ENCODE peak calls at places on chromosomes 2 and 18, in ten cellular contexts. X is activated CD4-positive, alpha-beta T cell treated with anti-CD3 and anti-CD28 coated beads for 24 hours; H is stimulated activated CD4-positive, alpha-beta T cell treated with anti-CD3 and anti-CD28 coated beads, Interleukin-1b, Interleukin-23, amount 100 ng/mL, for 1 hour; N is NCI-H82; U is activated CD4-positive, alpha-beta memory T cell treated with anti-CD3 and anti-CD28 coated beads, Interleukin-2, amount 10 ng/mL, durations not matched to agents 7 days and 5 days; C is endothelial cell; A is amniotic stem cell; Y is NCI-H2029; L is NCI-H524; G is Calu3. B is an unnamed sample.

GRCh38 chr18:79597176-79598045 is 82.2 kb upstream of the CTDP1 start:
- DNase-seq in X (no peak), H (no peak), N (no peak), U (no peak), C (no peak), A (no peak), Y (no peak), L (no peak), G (no peak), B (no peak)

GRCh38 chr2:88210132-88211004 is 40.2 kb downstream of the THNSL2 start:
- DNase-seq in X (no peak), H (no peak), N (no peak), U (no peak), C (no peak), A (no peak), Y (no peak), L (no peak), G (no peak), B (no peak)

GRCh38 chr18:31225668-31226067 is 63.0 kb upstream of the DSC1 start:
- DNase-seq in X (no peak), H (no peak), N (no peak), U (no peak), C (no peak), A (no peak), Y (no peak), L (no peak), G (peak; percentile 32), B (no peak)

GRCh38 chr2:10482460-10482859 is 34.3 kb upstream of the ODC1 start:
- DNase-seq in X (no peak), H (no peak), N (no peak), U (no peak), C (no peak), A (no peak), Y (no peak), L (no peak), G (no peak), B (no peak)

GRCh38 chr18:60568211-60568610 is 195.6 kb upstream of the MC4R start:
- DNase-seq in X (no peak), H (no peak), N (no peak), U (no peak), C (no peak), A (no peak), Y (no peak), L (no peak), G (no peak), B (no peak)

GRCh38 chr2:232795920-232796319 is 19.6 kb upstream of the KCNJ13 start:
- DNase-seq in X (no peak), H (no peak), N (no peak), U (no peak), C (no peak), A (no peak), Y (no peak), L (no peak), G (no peak), B (no peak)

GRCh38 chr2:30180230-30180629 is 33.4 kb downstream of the YPEL5 start:
- DNase-seq in X (no peak), H (no peak), N (no peak), U (no peak), C (no peak), A (no peak), Y (no peak), L (no peak), G (no peak), B (no peak)

GRCh38 chr2:236317938-236318396 is 53.8 kb upstream of the ASB18 start:
- DNase-seq in X (no peak), H (no peak), N (no peak), U (no peak), C (no peak), A (no peak), Y (no peak), L (no peak), G (peak; percentile 21), B (no peak)

GRCh38 chr2:240948905-240949790 is 43.0 kb downstream of the CROCC2 start:
- DNase-seq in X (no peak), H (no peak), N (no peak), U (no peak), C (no peak), A (no peak), Y (no peak), L (peak; percentile 20), G (no peak), B (no peak)

GRCh38 chr18:58829263-58829662 is 35.4 kb upstream of the ZNF532 start:
- DNase-seq in X (no peak), H (no peak), N (no peak), U (no peak), C (no peak), A (no peak), Y (no peak), L (no peak), G (no peak), B (no peak)

GRCh38 chr2:240140920-240141319 is 462 bp upstream of the OTOS start:
- DNase-seq in X (no peak), H (no peak), N (no peak), U (no peak), C (no peak), A (no peak), Y (no peak), L (no peak), G (no peak), B (no peak)

GRCh38 chr2:234496442-234496834 is 443 bp downstream of the ARL4C start:
- DNase-seq in X (no peak), H (no peak), N (peak; percentile 70), U (peak; percentile 69), C (peak; percentile 22), A (no peak), Y (peak; percentile 47), L (no peak), G (peak; percentile 62), B (no peak)

GRCh38 chr2:41791523-41791922 is 256.3 kb upstream of the PKDCC start:
- DNase-seq in X (no peak), H (no peak), N (no peak), U (peak; percentile 20), C (peak; percentile 65), A (no peak), Y (no peak), L (no peak), G (peak; percentile 44), B (no peak)

GRCh38 chr2:234488913-234489451 is 7.9 kb downstream of the ARL4C start:
- DNase-seq in X (no peak), H (no peak), N (no peak), U (peak; percentile 87), C (no peak), A (no peak), Y (no peak), L (no peak), G (no peak), B (no peak)

GRCh38 chr2:231256494-231256893 is 58.1 kb downstream of the ARMC9 start:
- DNase-seq in X (no peak), H (no peak), N (no peak), U (no peak), C (no peak), A (no peak), Y (no peak), L (no peak), G (no peak), B (no peak)

GRCh38 chr18:14075196-14075595 is 57.0 kb downstream of the ZNF519 start:
- DNase-seq in X (no peak), H (no peak), N (peak; percentile 8), U (no peak), C (no peak), A (no peak), Y (no peak), L (no peak), G (no peak), B (no peak)

GRCh38 chr2:177187631-177188312 is 24.8 kb upstream of the HNRNPA3 start:
- DNase-seq in X (no peak), H (no peak), N (no peak), U (no peak), C (no peak), A (no peak), Y (no peak), L (no peak), G (peak; percentile 65), B (no peak)

GRCh38 chr2:196183172-196183473 is 11.7 kb upstream of the STK17B start:
- DNase-seq in X (no peak), H (no peak), N (no peak), U (no peak), C (no peak), A (no peak), Y (no peak), L (peak; percentile 44), G (no peak), B (no peak)

GRCh38 chr2:109722026-109722425 is 72.1 kb upstream of the RGPD5 start:
- DNase-seq in X (no peak), H (no peak), N (peak; percentile 74), U (no peak), C (no peak), A (no peak), Y (peak; percentile 69), L (peak; percentile 53), G (no peak), B (no peak)

GRCh38 chr18:68991281-68991680 is 193.4 kb downstream of the CCDC102B start:
- DNase-seq in X (no peak), H (no peak), N (no peak), U (no peak), C (no peak), A (no peak), Y (no peak), L (no peak), G (no peak), B (no peak)

GRCh38 chr2:66440692-66441091 is 5.8 kb downstream of the MEIS1 start:
- DNase-seq in X (no peak), H (no peak), N (no peak), U (no peak), C (peak; percentile 26), A (no peak), Y (no peak), L (no peak), G (no peak), B (no peak)

GRCh38 chr18:66632771-66633170 is 28.9 kb upstream of the CDH19 start:
- DNase-seq in X (no peak), H (no peak), N (no peak), U (no peak), C (no peak), A (no peak), Y (no peak), L (no peak), G (no peak), B (no peak)

GRCh38 chr18:77056399-77057015 is 76.1 kb downstream of the MBP start:
- DNase-seq in X (no peak), H (no peak), N (no peak), U (no peak), C (no peak), A (no peak), Y (peak; percentile 69), L (no peak), G (peak; percentile 66), B (no peak)

GRCh38 chr18:74314759-74315463 is 728 bp upstream of the C18orf63 start:
- DNase-seq in X (no peak), H (no peak), N (peak; percentile 7), U (no peak), C (no peak), A (no peak), Y (no peak), L (no peak), G (no peak), B (no peak)

GRCh38 chr18:62735387-62735786 is 20.0 kb downstream of the PHLPP1 start:
- DNase-seq in X (no peak), H (no peak), N (no peak), U (no peak), C (no peak), A (no peak), Y (no peak), L (no peak), G (no peak), B (no peak)

GRCh38 chr2:120778244-120778643 is 42.6 kb downstream of the GLI2 start:
- DNase-seq in X (no peak), H (no peak), N (no peak), U (no peak), C (no peak), A (no peak), Y (no peak), L (no peak), G (no peak), B (no peak)

GRCh38 chr2:9099341-9099751 is 95.9 kb upstream of the MBOAT2 start:
- DNase-seq in X (peak; percentile 11), H (peak; percentile 12), N (no peak), U (no peak), C (no peak), A (no peak), Y (no peak), L (no peak), G (no peak), B (no peak)

GRCh38 chr2:241796610-241797138 is 12.3 kb upstream of the NEU4 start:
- DNase-seq in X (no peak), H (no peak), N (no peak), U (no peak), C (no peak), A (no peak), Y (no peak), L (no peak), G (no peak), B (no peak)